ENCODE peak calls at places on chromosomes 4 and X, in nine cellular contexts. U is NB4, Z is GM12892, G is A549, M is body of pancreas, V is upper lobe of left lung, X is breast epithelium, O is adrenal gland, P is uterus. H is an unnamed sample.

GRCh38 chr4:54384563-54384962 is 155.5 kb downstream of the PDGFRA start:
- DNase-seq in V (no peak), U (peak), M (peak), X (peak), G (no peak), P (no peak), Z (no peak), O (peak), H (no peak)

GRCh38 chrX:49912866-49913265 is 9.5 kb upstream of the CLCN5 start:
- DNase-seq in P (no peak), U (no peak), O (no peak), M (no peak), V (no peak), Z (no peak), G (no peak), X (no peak), H (no peak)

GRCh38 chrX:123736333-123736921 is 3.6 kb upstream of the THOC2 start:
- DNase-seq in P (no peak), V (no peak), U (no peak), O (no peak), Z (no peak), G (no peak), M (no peak), X (no peak), H (no peak)

GRCh38 chrX:153433781-153434285 is 12.0 kb downstream of the TREX2 start:
- DNase-seq in P (no peak), O (no peak), X (no peak), U (no peak), G (no peak), V (no peak), Z (no peak), M (no peak), H (no peak)

GRCh38 chr4:610411-611261 is 14.7 kb upstream of the PDE6B start:
- DNase-seq in U (no peak), P (no peak), O (peak), Z (no peak), M (no peak), V (peak), X (peak), G (peak), H (peak)

GRCh38 chr4:173585876-173586572 is 56.0 kb upstream of the HAND2 start:
- DNase-seq in V (no peak), P (no peak), G (no peak), M (no peak), U (no peak), Z (no peak), X (no peak), O (no peak), H (no peak)

GRCh38 chr4:25697516-25697915 is 41.9 kb downstream of the SLC34A2 start:
- DNase-seq in V (no peak), Z (no peak), M (no peak), G (no peak), P (no peak), X (no peak), O (no peak), U (no peak), H (no peak)

GRCh38 chr4:87915621-87916020 is 59.9 kb upstream of the SPP1 start:
- DNase-seq in G (no peak), V (no peak), X (no peak), U (no peak), O (no peak), P (no peak), M (no peak), Z (no peak), H (no peak)

GRCh38 chr4:78534286-78534955 is 17.1 kb upstream of the ANXA3 start:
- DNase-seq in M (peak), U (no peak), O (no peak), V (no peak), Z (no peak), X (peak), P (no peak), G (no peak), H (no peak)

GRCh38 chrX:46882266-46882665 is 30.0 kb upstream of the JADE3 start:
- DNase-seq in G (no peak), U (no peak), V (no peak), Z (no peak), P (no peak), X (no peak), O (no peak), M (no peak), H (no peak)

GRCh38 chr4:46124773-46125172 is 919 bp upstream of the GABRG1 start:
- DNase-seq in Z (no peak), O (peak), M (peak), U (peak), G (no peak), X (no peak), V (no peak), P (no peak), H (no peak)

GRCh38 chrX:105150036-105150435 is 70.5 kb downstream of the TEX13A start:
- DNase-seq in U (no peak), X (no peak), M (no peak), Z (no peak), P (no peak), G (no peak), V (no peak), O (no peak), H (no peak)

GRCh38 chr4:181595711-181596110 is 647.5 kb upstream of the TENM3 start:
- DNase-seq in U (no peak), X (no peak), O (no peak), P (no peak), G (no peak), M (no peak), Z (no peak), V (no peak), H (no peak)

GRCh38 chr4:25908491-25908901 is 5.5 kb upstream of the SMIM20 start:
- DNase-seq in P (no peak), Z (no peak), G (peak), O (peak), X (no peak), V (no peak), U (no peak), M (peak), H (peak)

GRCh38 chr4:17670423-17670822 is 56.0 kb downstream of the MED28 start:
- DNase-seq in M (no peak), V (no peak), G (no peak), P (no peak), X (no peak), U (no peak), Z (no peak), O (no peak), H (no peak)
- TF ChIP-seq POLR2A in M (no peak), V (no peak), G (no peak), P (no peak), X (no peak), U (no peak), Z (no peak), O (no peak), H (no peak)

DNA sequence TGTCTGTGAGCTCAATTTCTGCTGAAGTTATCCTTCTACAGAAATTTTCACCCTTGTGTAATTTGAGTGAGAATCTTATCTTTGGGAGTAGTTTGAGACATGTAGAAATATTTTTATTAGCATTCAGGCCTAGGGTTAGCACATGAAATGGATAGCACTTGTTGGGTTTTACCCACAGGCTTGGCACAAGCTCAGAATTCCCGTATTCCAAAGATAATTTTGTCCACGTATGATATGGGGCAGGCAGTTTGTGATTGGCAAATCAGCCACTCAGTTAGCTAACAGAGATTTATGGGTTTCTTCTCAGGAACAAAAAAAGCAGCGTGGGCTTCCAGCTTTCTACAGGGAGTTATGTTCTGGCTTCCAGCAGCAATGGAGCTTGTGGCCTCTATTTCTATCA is 117.9 kb upstream of the DCAF8L1 start:
- DNase-seq in V (no peak), P (no peak), X (no peak), M (no peak), Z (no peak), G (no peak), O (no peak), U (no peak), H (no peak)
- TF ChIP-seq POLR2A in V (no peak), P (no peak), X (no peak), M (no peak), Z (no peak), G (no peak), O (no peak), U (no peak), H (no peak)

DNA sequence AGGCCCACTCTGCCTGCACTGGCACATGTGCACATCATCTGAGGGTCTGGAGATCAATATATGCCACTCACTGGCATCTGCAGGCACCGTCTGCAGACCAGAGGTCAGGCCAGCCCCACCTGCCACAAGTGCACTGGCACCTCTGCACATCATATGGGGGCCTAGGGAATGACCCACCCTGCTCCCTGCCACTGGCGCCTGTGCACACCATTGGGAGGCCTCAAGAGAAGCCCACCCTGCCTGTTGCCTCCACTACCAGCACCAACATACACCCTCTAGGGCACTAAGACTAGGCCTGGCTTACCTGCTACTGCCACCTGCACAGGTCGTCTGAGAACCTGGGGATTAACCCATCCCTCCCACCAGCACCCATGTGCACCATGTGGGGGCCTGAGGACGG is 113.5 kb downstream of the REELD1 start:
- DNase-seq in U (no peak), M (no peak), P (no peak), Z (no peak), V (no peak), X (no peak), O (no peak), G (no peak), H (no peak)
- TF ChIP-seq POLR2A in U (no peak), M (no peak), P (no peak), Z (no peak), V (no peak), X (no peak), O (no peak), G (no peak), H (no peak)

GRCh38 chrX:65697915-65698796 is 30.7 kb downstream of the MSN start:
- DNase-seq in P (no peak), U (peak), Z (peak), G (no peak), V (peak), M (peak), X (no peak), O (peak), H (no peak)
- TF ChIP-seq POLR2A in P (no peak), U (no peak), Z (no peak), G (no peak), V (no peak), M (no peak), X (no peak), O (no peak), H (no peak)